ENCODE peak calls at places on chromosomes 3 and 15, in five cellular contexts. M is psoas muscle, T is neural progenitor cell, D is upper lobe of right lung, N is GM06990. P is an unnamed sample.

GRCh38 chr15:85318048-85318731 is 62.2 kb upstream of the AKAP13 start:
- DNase-seq in M (no peak), T (no peak), D (no peak), N (peak), P (peak)

GRCh38 chr3:98655666-98656065 is 62.3 kb upstream of the CPOX start:
- DNase-seq in M (no peak), T (no peak), D (no peak), N (no peak), P (peak)

GRCh38 chr3:32421991-32422859 is 30.6 kb downstream of the CMTM7 start:
- DNase-seq in M (peak), T (no peak), D (peak), N (no peak), P (no peak)

GRCh38 chr15:50675524-50676144 is 11.0 kb downstream of the TRPM7 start:
- DNase-seq in M (no peak), T (no peak), D (no peak), N (no peak), P (peak)

GRCh38 chr15:25053000-25053815 is 98.4 kb downstream of the SNRPN start:
- DNase-seq in M (no peak), T (no peak), D (peak), N (no peak), P (no peak)

GRCh38 chr3:171192176-171192854 is 165.8 kb upstream of the SLC2A2 start:
- DNase-seq in M (no peak), T (no peak), D (no peak), N (no peak), P (no peak)

GRCh38 chr3:40631341-40631995 is 106.7 kb downstream of the ZNF621 start:
- DNase-seq in M (no peak), T (no peak), D (no peak), N (no peak), P (no peak)

GRCh38 chr3:134201201-134202130 is 49.2 kb downstream of the RYK start:
- DNase-seq in M (no peak), T (no peak), D (no peak), N (no peak), P (no peak)

GRCh38 chr3:111143-112069 is 85.2 kb upstream of the CHL1 start:
- DNase-seq in M (no peak), T (no peak), D (no peak), N (no peak), P (peak)

GRCh38 chr3:50151728-50152127 is 3.4 kb upstream of the SEMA3F start:
- DNase-seq in M (no peak), T (no peak), D (no peak), N (no peak), P (no peak)

GRCh38 chr15:52642386-52643361 is 36.5 kb downstream of the ATOSA start:
- DNase-seq in M (no peak), T (no peak), D (no peak), N (no peak), P (no peak)

GRCh38 chr3:146468234-146468931 is 978 bp downstream of the PLSCR2 start:
- DNase-seq in M (no peak), T (no peak), D (no peak), N (no peak), P (no peak)

GRCh38 chr3:107956991-107957467 is 133.8 kb downstream of the CD47 start:
- DNase-seq in M (peak), T (no peak), D (peak), N (no peak), P (no peak)

GRCh38 chr3:154427685-154428291 is 2.2 kb downstream of the GPR149 start:
- DNase-seq in M (no peak), T (peak), D (peak), N (no peak), P (no peak)

GRCh38 chr3:52090131-52090548 is 33.8 kb upstream of the DUSP7 start:
- DNase-seq in M (peak), T (no peak), D (no peak), N (no peak), P (no peak)

GRCh38 chr3:105118905-105119304 is 247.8 kb upstream of the ALCAM start:
- DNase-seq in M (no peak), T (no peak), D (no peak), N (no peak), P (no peak)

GRCh38 chr3:62940763-62941632 is 65.8 kb upstream of the CADPS start:
- DNase-seq in M (no peak), T (peak), D (no peak), N (no peak), P (no peak)

GRCh38 chr15:66229790-66230460 is 23.6 kb downstream of the MEGF11 start:
- DNase-seq in M (no peak), T (no peak), D (peak), N (no peak), P (no peak)

GRCh38 chr3:123816673-123817207 is 67.4 kb downstream of the MYLK start:
- DNase-seq in M (no peak), T (no peak), D (no peak), N (no peak), P (no peak)

GRCh38 chr3:141057951-141058800 is 7.0 kb downstream of the SPSB4 start:
- DNase-seq in M (no peak), T (no peak), D (peak), N (no peak), P (no peak)

GRCh38 chr3:155217591-155217990 is 75.9 kb downstream of the STRIT1 start:
- DNase-seq in M (no peak), T (no peak), D (no peak), N (no peak), P (no peak)

GRCh38 chr3:183309276-183309675 is 56.2 kb downstream of the B3GNT5 start:
- DNase-seq in M (peak), T (no peak), D (no peak), N (no peak), P (no peak)

GRCh38 chr3:69499899-69500316 is 114.0 kb upstream of the FRMD4B start:
- DNase-seq in M (peak), T (no peak), D (peak), N (no peak), P (no peak)

GRCh38 chr15:101505610-101506337 is 16.3 kb upstream of the PCSK6 start:
- DNase-seq in M (no peak), T (no peak), D (no peak), N (no peak), P (peak)

GRCh38 chr15:50114381-50114780 is 4.7 kb downstream of the ATP8B4 start:
- DNase-seq in M (peak), T (no peak), D (peak), N (no peak), P (no peak)

GRCh38 chr3:65979152-65979551 is 59.6 kb downstream of the MAGI1 start:
- DNase-seq in M (no peak), T (no peak), D (no peak), N (no peak), P (no peak)

GRCh38 chr3:39101022-39101689 is 6.3 kb downstream of the GORASP1 start:
- DNase-seq in M (no peak), T (peak), D (no peak), N (no peak), P (peak)

GRCh38 chr3:53534996-53535395 is 40.6 kb downstream of the CACNA1D start:
- DNase-seq in M (no peak), T (peak), D (no peak), N (no peak), P (no peak)

GRCh38 chr3:121757087-121757811 is 7.7 kb upstream of the GOLGB1 start:
- DNase-seq in M (no peak), T (no peak), D (no peak), N (no peak), P (no peak)

GRCh38 chr3:194521514-194522260 is 34.9 kb upstream of the ATP13A3 start:
- DNase-seq in M (no peak), T (no peak), D (no peak), N (no peak), P (no peak)

GRCh38 chr3:27715454-27715806 is 6.7 kb downstream of the EOMES start:
- DNase-seq in M (no peak), T (no peak), D (no peak), N (no peak), P (no peak)
- H3K4me3 ChIP-seq in M (peak), T (peak), D (peak), N (no peak), P (no peak)

DNA sequence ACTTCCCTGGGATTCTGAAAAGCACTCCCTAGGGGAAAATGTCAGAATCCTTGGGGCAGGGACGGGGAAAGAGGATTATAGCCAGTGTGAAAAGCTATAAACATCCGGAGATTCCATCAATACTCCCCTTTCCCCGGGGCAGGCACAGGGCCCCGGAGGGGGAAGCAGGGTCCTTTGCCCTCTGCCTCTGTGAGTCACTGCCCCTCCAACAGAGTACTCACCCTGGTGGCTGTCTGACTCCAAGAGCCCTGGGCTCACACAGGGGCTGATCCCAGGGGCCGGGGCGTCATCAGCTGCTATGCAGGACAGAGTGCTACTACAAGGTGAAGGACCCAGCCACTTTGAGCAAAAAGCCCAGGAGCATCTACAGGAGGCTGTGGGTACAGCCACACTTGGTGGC is 133.0 kb upstream of the PRR20G start:
- DNase-seq in M (no peak), T (peak), D (no peak), N (no peak), P (no peak)
- TF ChIP-seq CTCF in M (no peak), T (no peak), D (no peak), N (no peak), P (no peak)

GRCh38 chr3:188212308-188212969 is 58.5 kb downstream of the LPP start:
- DNase-seq in M (no peak), T (no peak), D (no peak), N (no peak), P (no peak)
- H3K4me3 ChIP-seq in M (peak), T (no peak), D (peak), N (no peak), P (no peak)

DNA sequence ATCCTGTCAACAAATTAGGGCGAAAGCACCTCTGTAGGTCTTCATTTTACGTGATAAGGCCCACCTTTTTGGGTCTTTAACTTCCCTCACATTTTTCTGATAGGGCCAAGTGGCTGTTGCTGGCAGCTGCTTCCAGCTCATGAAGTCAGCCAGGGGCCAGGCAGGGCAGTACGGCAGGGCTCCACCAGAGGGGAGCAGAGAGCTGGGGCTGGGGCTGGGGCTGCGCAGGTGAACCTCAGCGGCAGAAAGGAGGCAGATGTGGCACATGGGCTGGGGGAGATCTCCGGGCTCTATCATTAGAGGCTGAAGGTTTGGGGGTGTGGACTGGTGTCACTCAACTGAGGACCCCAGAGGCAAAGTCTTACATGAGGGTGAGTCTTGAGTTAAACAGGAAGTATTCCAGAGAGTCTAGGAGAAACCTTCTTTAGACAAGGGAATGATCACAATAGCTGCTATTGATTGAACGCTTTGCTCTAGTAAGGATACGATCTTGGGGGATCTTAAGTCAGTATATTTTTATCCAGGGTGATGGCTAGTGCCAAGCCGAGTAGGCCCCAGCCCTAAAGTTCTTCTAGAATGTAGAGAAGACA is 62.8 kb upstream of the MEX3B start:
- DNase-seq in M (peak), T (peak), D (peak), N (peak), P (peak)
- TF ChIP-seq CTCF in M (peak), T (peak), D (peak), N (peak), P (peak)

DNA sequence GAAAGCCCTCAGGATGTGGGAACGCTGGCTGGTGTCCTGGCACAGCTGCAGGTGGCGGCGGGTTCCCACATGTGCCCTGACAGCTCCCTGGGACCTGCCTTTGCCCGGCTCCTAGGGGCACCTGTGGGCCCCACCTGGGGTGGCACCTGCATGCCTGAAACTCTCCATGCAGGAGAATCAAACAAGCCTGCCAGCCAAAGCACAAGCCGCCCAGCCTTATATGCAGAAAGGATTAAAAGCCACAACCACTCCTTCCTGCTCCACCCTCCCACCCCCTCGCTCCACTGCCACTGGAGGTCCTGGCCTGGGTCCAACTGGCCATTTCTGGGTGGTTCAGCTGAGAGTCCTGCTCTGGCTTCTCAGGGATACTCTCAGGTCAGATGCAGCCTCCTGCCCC is 18.1 kb downstream of the TRPM1 start:
- DNase-seq in M (no peak), T (no peak), D (no peak), N (no peak), P (no peak)
- H3K4me3 ChIP-seq in M (no peak), T (no peak), D (no peak), N (no peak), P (no peak)

GRCh38 chr3:14274999-14275961 is 96.7 kb downstream of the LSM3 start:
- DNase-seq in M (no peak), T (peak), D (no peak), N (no peak), P (peak)
- TF ChIP-seq CTCF in M (no peak), T (peak), D (peak), N (peak), P (peak)

GRCh38 chr3:149639093-149639486 is 18.7 kb downstream of the WWTR1 start:
- DNase-seq in M (no peak), T (no peak), D (no peak), N (no peak), P (no peak)
- H3K4me3 ChIP-seq in M (peak), T (no peak), D (no peak), N (no peak), P (no peak)

P was measured in GM12865.